ENCODE peak calls at places on chromosomes 2 and 18, in ten cellular contexts. D is psoas muscle, J is NB4, N is foreskin fibroblast, Z is fibroblast of lung, L is RWPE2, V is HL-60, Y is GM10248, T is left ventricle myocardium inferior, S is nephron progenitor cell. I is an unnamed sample.

GRCh38 chr2:150832686-150833085 is 345.2 kb upstream of the RND3 start:
- DNase-seq in D (no peak), J (no peak), N (peak; percentile 45), Z (no peak), L (no peak), V (no peak), Y (no peak), T (no peak), S (no peak), I (no peak)

GRCh38 chr2:108403494-108403893 is 25.7 kb downstream of the SULT1C4 start:
- DNase-seq in D (no peak), J (no peak), N (peak; percentile 68), Z (peak; percentile 66), L (no peak), V (no peak), Y (no peak), T (no peak), S (no peak), I (no peak)

GRCh38 chr2:43010428-43011141 is 215.8 kb downstream of the ZFP36L2 start:
- DNase-seq in D (no peak), J (peak; percentile 67), N (no peak), Z (no peak), L (peak; percentile 11), V (peak; percentile 12), Y (no peak), T (no peak), S (no peak), I (peak; percentile 17)

GRCh38 chr2:149585317-149585885 is 2.2 kb downstream of the MMADHC start:
- DNase-seq in D (no peak), J (no peak), N (no peak), Z (peak; percentile 49), L (no peak), V (no peak), Y (no peak), T (no peak), S (no peak), I (no peak)

GRCh38 chr2:48398285-48399135 is 131.4 kb upstream of the STON1 start:
- DNase-seq in D (no peak), J (no peak), N (no peak), Z (peak; percentile 17), L (no peak), V (no peak), Y (no peak), T (no peak), S (no peak), I (no peak)

GRCh38 chr2:119494163-119494790 is 30.0 kb downstream of the SCTR start:
- DNase-seq in D (no peak), J (no peak), N (no peak), Z (no peak), L (no peak), V (no peak), Y (no peak), T (no peak), S (no peak), I (no peak)

GRCh38 chr2:140502951-140503630 is 1627.7 kb downstream of the LRP1B start:
- DNase-seq in D (no peak), J (no peak), N (peak; percentile 31), Z (peak; percentile 80), L (no peak), V (no peak), Y (no peak), T (no peak), S (no peak), I (no peak)

GRCh38 chr2:235990344-235990743 is 177.8 kb downstream of the GBX2 start:
- DNase-seq in D (no peak), J (no peak), N (no peak), Z (no peak), L (no peak), V (no peak), Y (no peak), T (peak; percentile 73), S (no peak), I (no peak)

GRCh38 chr2:20011276-20012031 is 1.0 kb downstream of the MATN3 start:
- DNase-seq in D (no peak), J (no peak), N (no peak), Z (no peak), L (no peak), V (no peak), Y (no peak), T (no peak), S (no peak), I (no peak)

GRCh38 chr18:9117980-9118841 is 15.7 kb downstream of the NDUFV2 start:
- DNase-seq in D (no peak), J (no peak), N (no peak), Z (peak; percentile 38), L (no peak), V (no peak), Y (no peak), T (no peak), S (no peak), I (peak; percentile 69)

GRCh38 chr18:9124824-9125223 is 11.8 kb upstream of the ANKRD12 start:
- DNase-seq in D (no peak), J (no peak), N (no peak), Z (no peak), L (no peak), V (no peak), Y (no peak), T (no peak), S (no peak), I (no peak)

GRCh38 chr18:9115984-9116383 is 13.5 kb downstream of the NDUFV2 start:
- DNase-seq in D (no peak), J (no peak), N (no peak), Z (no peak), L (no peak), V (no peak), Y (no peak), T (no peak), S (no peak), I (no peak)

GRCh38 chr18:9123520-9123919 is 13.1 kb upstream of the ANKRD12 start:
- DNase-seq in D (no peak), J (no peak), N (no peak), Z (no peak), L (no peak), V (no peak), Y (no peak), T (no peak), S (no peak), I (no peak)

DNA sequence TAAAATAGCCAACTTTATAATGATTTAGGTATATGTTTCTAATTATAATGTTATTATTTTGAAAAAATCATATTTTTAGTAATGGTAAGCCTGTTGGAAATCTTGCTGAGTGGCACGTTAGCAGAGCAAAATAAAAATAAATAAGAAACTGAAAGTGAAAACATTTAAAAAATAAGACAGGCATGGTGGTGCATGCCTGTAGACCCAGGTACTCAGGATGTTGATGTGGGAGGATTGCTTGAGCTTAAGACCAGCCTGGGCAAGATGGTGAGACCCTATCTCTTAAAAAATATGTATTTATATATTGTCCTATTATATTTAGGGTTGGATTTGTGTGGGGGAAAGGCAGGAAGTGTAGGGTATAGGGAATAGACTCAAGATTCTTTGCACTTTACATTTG is 15.8 kb upstream of the ANKRD12 start:
- DNase-seq in D (no peak), J (no peak), N (no peak), Z (no peak), L (no peak), V (no peak), Y (no peak), T (no peak), S (no peak), I (peak; percentile 59)
- TF ChIP-seq CTCF in D (no peak), J (no peak), N (no peak), Z (no peak), L (no peak), V (no peak), Y (no peak), T (no peak), S (no peak), I (no peak)

GRCh38 chr2:229431331-229431954 is 160.4 kb upstream of the PID1 start:
- DNase-seq in D (no peak), J (peak; percentile 44), N (no peak), Z (peak; percentile 85), L (no peak), V (peak; percentile 23), Y (no peak), T (no peak), S (no peak), I (peak; percentile 25)
- TF ChIP-seq CTCF in D (peak; percentile 25), J (peak; percentile 17), N (peak; percentile 35), Z (peak; percentile 17), L (peak; percentile 88), V (peak; percentile 9), Y (peak; percentile 12), T (peak; percentile 60), S (peak; percentile 50), I (peak; percentile 32)

GRCh38 chr2:194870974-194871535 is 786.0 kb upstream of the SLC39A10 start:
- DNase-seq in D (no peak), J (no peak), N (no peak), Z (no peak), L (no peak), V (no peak), Y (no peak), T (no peak), S (no peak), I (no peak)

DNA sequence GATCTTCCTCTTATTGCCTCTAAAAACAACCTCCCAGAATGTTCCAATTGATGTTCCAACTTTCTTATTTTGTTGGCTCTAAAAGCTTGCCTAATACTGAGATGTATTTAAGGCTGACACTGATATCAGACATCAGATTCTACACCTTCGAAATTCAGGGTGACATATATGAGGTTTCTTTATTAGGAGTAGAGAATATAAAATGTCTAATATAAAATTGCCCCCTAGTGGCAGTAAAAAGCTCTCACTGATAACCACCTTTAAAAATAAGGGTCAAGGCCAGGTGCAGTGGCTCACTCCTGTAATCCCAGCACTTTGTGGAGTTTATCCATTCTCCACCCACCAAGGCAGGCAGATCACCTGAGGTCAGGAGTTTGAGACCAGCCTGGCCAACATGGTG is 789.7 kb upstream of the SLC39A10 start:
- DNase-seq in D (no peak), J (peak; percentile 18), N (no peak), Z (peak; percentile 1), L (no peak), V (no peak), Y (no peak), T (no peak), S (no peak), I (peak; percentile 5)
- TF ChIP-seq CTCF in D (no peak), J (peak; percentile 38), N (peak; percentile 9), Z (peak; percentile 22), L (peak; percentile 73), V (no peak), Y (no peak), T (no peak), S (peak; percentile 48), I (no peak)

GRCh38 chr2:59297829-59298228 is 1056.7 kb upstream of the FANCL start:
- DNase-seq in D (no peak), J (no peak), N (no peak), Z (no peak), L (no peak), V (no peak), Y (no peak), T (no peak), S (no peak), I (no peak)

GRCh38 chr2:59296279-59296678 is 1055.2 kb upstream of the FANCL start:
- DNase-seq in D (no peak), J (no peak), N (no peak), Z (peak; percentile 2), L (no peak), V (no peak), Y (no peak), T (no peak), S (no peak), I (no peak)

GRCh38 chr2:59302683-59303082 is 1061.6 kb upstream of the FANCL start:
- DNase-seq in D (no peak), J (no peak), N (no peak), Z (no peak), L (no peak), V (no peak), Y (no peak), T (no peak), S (no peak), I (no peak)

GRCh38 chr2:59303272-59303671 is 1062.1 kb upstream of the FANCL start:
- DNase-seq in D (no peak), J (no peak), N (no peak), Z (no peak), L (no peak), V (no peak), Y (no peak), T (no peak), S (no peak), I (no peak)

GRCh38 chr2:59301466-59302402 is 1060.6 kb upstream of the FANCL start:
- DNase-seq in D (no peak), J (peak; percentile 80), N (peak; percentile 12), Z (peak; percentile 75), L (no peak), V (peak; percentile 25), Y (peak; percentile 9), T (no peak), S (peak; percentile 46), I (peak; percentile 45)
- TF ChIP-seq CTCF in D (peak; percentile 66), J (peak; percentile 58), N (peak; percentile 44), Z (no peak), L (peak; percentile 72), V (peak; percentile 62), Y (peak; percentile 47), T (peak; percentile 73), S (peak; percentile 65), I (peak; percentile 50)

I was measured in GM12865.